ENCODE peak calls at places on chromosomes 12 and 14, in nine cellular contexts. H is globus pallidus; O is G401; W is RPMI7951; N is naive thymus-derived CD8-positive, alpha-beta T cell; Q is activated CD4-positive, alpha-beta T cell treated with anti-CD3 and anti-CD28 coated beads, Interleukin-2, amount 50 U/mL, for 24 hours; L is GM06990; D is activated naive CD8-positive, alpha-beta T cell treated with anti-CD3 and anti-CD28 coated beads, Interleukin-2, amount 50 U/mL, for 24 hours; F is AG09319. R is an unnamed sample.
A peak's percentile ranks its signal among the peaks of the same experiment; 100 is the strongest.

GRCh38 chr12:76878045-76878898 is 547 bp downstream of the CSRP2 start:
- DNase-seq in H (no peak), O (peak; percentile 24), W (peak; percentile 46), N (peak; percentile 38), Q (no peak), L (peak; percentile 8), D (peak; percentile 26), F (no peak), R (peak; percentile 89)

GRCh38 chr12:47068539-47068938 is 10.9 kb upstream of the PCED1B start:
- DNase-seq in H (no peak), O (peak; percentile 38), W (peak; percentile 72), N (no peak), Q (no peak), L (no peak), D (no peak), F (no peak), R (no peak)

GRCh38 chr12:43318002-43318401 is 234.0 kb downstream of the ADAMTS20 start:
- DNase-seq in H (no peak), O (no peak), W (no peak), N (no peak), Q (no peak), L (no peak), D (no peak), F (no peak), R (no peak)

GRCh38 chr14:69138189-69138535 is 14.8 kb downstream of the DCAF5 start:
- DNase-seq in H (no peak), O (no peak), W (no peak), N (no peak), Q (no peak), L (no peak), D (no peak), F (peak; percentile 41), R (no peak)

GRCh38 chr12:31585271-31585670 is 5.7 kb downstream of the DENND5B start:
- DNase-seq in H (no peak), O (no peak), W (peak; percentile 67), N (no peak), Q (no peak), L (no peak), D (no peak), F (no peak), R (no peak)

GRCh38 chr12:10584415-10584814 is 29.0 kb downstream of the MAGOHB start:
- DNase-seq in H (no peak), O (no peak), W (no peak), N (no peak), Q (no peak), L (no peak), D (no peak), F (no peak), R (no peak)

GRCh38 chr12:110349096-110349495 is 54.4 kb downstream of the ANAPC7 start:
- DNase-seq in H (no peak), O (no peak), W (no peak), N (no peak), Q (no peak), L (no peak), D (no peak), F (no peak), R (no peak)

GRCh38 chr14:104395941-104396681 is 183.5 kb upstream of the C14orf180 start:
- DNase-seq in H (no peak), O (no peak), W (no peak), N (no peak), Q (no peak), L (no peak), D (no peak), F (no peak), R (peak; percentile 68)

GRCh38 chr12:66735275-66735674 is 56.4 kb upstream of the GRIP1 start:
- DNase-seq in H (no peak), O (no peak), W (no peak), N (no peak), Q (no peak), L (no peak), D (no peak), F (no peak), R (no peak)

R was measured in esophagus muscularis mucosa.